ENCODE peak calls at places on chromosomes 13 and 19, in eight cellular contexts. One of them, this sample, is unnamed. For H3K27me3, the result is how much of the 10 kb centered on the place peaks cover.

GRCh38 chr13:58472483-58472882 is 840.9 kb downstream of the PCDH17 start:
- DNase-seq in CD4-positive, alpha-beta T cell: no peak
- DNase-seq in iPS DF 6.9: no peak
- DNase-seq in breast epithelium: no peak
- DNase-seq in adrenal gland: no peak
- DNase-seq in tibial nerve: no peak
- DNase-seq in H7: no peak
- DNase-seq in colonic mucosa: no peak
- DNase-seq in this sample: no peak

GRCh38 chr13:109749365-109749764 is 37.0 kb downstream of the IRS2 start:
- DNase-seq in tibial nerve: no peak
- DNase-seq in H7: no peak
- DNase-seq in CD4-positive, alpha-beta T cell: no peak
- DNase-seq in colonic mucosa: no peak
- DNase-seq in adrenal gland: no peak
- DNase-seq in breast epithelium: no peak
- DNase-seq in iPS DF 6.9: no peak
- DNase-seq in this sample: no peak

GRCh38 chr13:20274466-20274865 is 42.3 kb upstream of the GJB6 start:
- DNase-seq in tibial nerve: no peak
- DNase-seq in adrenal gland: no peak
- DNase-seq in colonic mucosa: no peak
- DNase-seq in iPS DF 6.9: no peak
- DNase-seq in H7: no peak
- DNase-seq in CD4-positive, alpha-beta T cell: no peak
- DNase-seq in breast epithelium: peak
- DNase-seq in this sample: no peak

GRCh38 chr13:98293103-98293502 is 116.0 kb upstream of the RNF113B start:
- DNase-seq in colonic mucosa: no peak
- DNase-seq in iPS DF 6.9: no peak
- DNase-seq in H7: no peak
- DNase-seq in adrenal gland: no peak
- DNase-seq in CD4-positive, alpha-beta T cell: no peak
- DNase-seq in tibial nerve: no peak
- DNase-seq in breast epithelium: peak
- DNase-seq in this sample: no peak

GRCh38 chr13:37277435-37278144 is 172.1 kb upstream of the CSNK1A1L start:
- DNase-seq in iPS DF 6.9: no peak
- DNase-seq in tibial nerve: no peak
- DNase-seq in colonic mucosa: no peak
- DNase-seq in adrenal gland: no peak
- DNase-seq in CD4-positive, alpha-beta T cell: no peak
- DNase-seq in breast epithelium: no peak
- DNase-seq in H7: no peak
- DNase-seq in this sample: no peak

GRCh38 chr13:65188691-65189090 is 2041.4 kb downstream of the PCDH9 start:
- DNase-seq in iPS DF 6.9: no peak
- DNase-seq in breast epithelium: no peak
- DNase-seq in H7: no peak
- DNase-seq in CD4-positive, alpha-beta T cell: no peak
- DNase-seq in adrenal gland: no peak
- DNase-seq in colonic mucosa: no peak
- DNase-seq in tibial nerve: no peak
- DNase-seq in this sample: no peak

GRCh38 chr13:112629161-112629560 is 41.2 kb upstream of the TUBGCP3 start:
- DNase-seq in H7: no peak
- DNase-seq in colonic mucosa: no peak
- DNase-seq in tibial nerve: no peak
- DNase-seq in CD4-positive, alpha-beta T cell: no peak
- DNase-seq in iPS DF 6.9: no peak
- DNase-seq in breast epithelium: no peak
- DNase-seq in adrenal gland: no peak
- DNase-seq in this sample: no peak

GRCh38 chr13:113216165-113217056 is 7.0 kb downstream of the CUL4A start:
- DNase-seq in iPS DF 6.9: no peak
- DNase-seq in CD4-positive, alpha-beta T cell: no peak
- DNase-seq in breast epithelium: peak
- DNase-seq in adrenal gland: peak
- DNase-seq in colonic mucosa: peak
- DNase-seq in tibial nerve: no peak
- DNase-seq in H7: peak
- DNase-seq in this sample: no peak

GRCh38 chr19:28242317-28242927 is 970.5 kb downstream of the UQCRFS1 start:
- DNase-seq in iPS DF 6.9: peak
- DNase-seq in colonic mucosa: peak
- DNase-seq in H7: peak
- DNase-seq in adrenal gland: no peak
- DNase-seq in breast epithelium: no peak
- DNase-seq in CD4-positive, alpha-beta T cell: no peak
- DNase-seq in tibial nerve: peak
- DNase-seq in this sample: peak

GRCh38 chr19:13507053-13507611 is 853 bp upstream of the CACNA1A start:
- DNase-seq in H7: peak
- DNase-seq in iPS DF 6.9: no peak
- DNase-seq in adrenal gland: no peak
- DNase-seq in tibial nerve: no peak
- DNase-seq in breast epithelium: no peak
- DNase-seq in colonic mucosa: no peak
- DNase-seq in CD4-positive, alpha-beta T cell: no peak
- DNase-seq in this sample: no peak

GRCh38 chr19:42051166-42052115 is 18.6 kb downstream of the GRIK5 start:
- DNase-seq in CD4-positive, alpha-beta T cell: no peak
- DNase-seq in adrenal gland: no peak
- DNase-seq in tibial nerve: no peak
- DNase-seq in H7: no peak
- DNase-seq in colonic mucosa: no peak
- DNase-seq in iPS DF 6.9: no peak
- DNase-seq in breast epithelium: no peak
- DNase-seq in this sample: no peak

GRCh38 chr19:39211731-39212376 is 7.8 kb upstream of the SYCN start:
- DNase-seq in CD4-positive, alpha-beta T cell: no peak
- DNase-seq in iPS DF 6.9: no peak
- DNase-seq in breast epithelium: no peak
- DNase-seq in tibial nerve: no peak
- DNase-seq in H7: no peak
- DNase-seq in colonic mucosa: no peak
- DNase-seq in adrenal gland: no peak
- DNase-seq in this sample: no peak

GRCh38 chr19:8148410-8149231 is 771 bp downstream of the FBN3 start:
- DNase-seq in CD4-positive, alpha-beta T cell: no peak
- DNase-seq in H7: peak
- DNase-seq in breast epithelium: no peak
- DNase-seq in iPS DF 6.9: peak
- DNase-seq in tibial nerve: no peak
- DNase-seq in adrenal gland: no peak
- DNase-seq in colonic mucosa: no peak
- DNase-seq in this sample: no peak

GRCh38 chr13:112168771-112169170 is 101.8 kb downstream of the SOX1 start:
- DNase-seq in breast epithelium: no peak
- DNase-seq in colonic mucosa: no peak
- DNase-seq in iPS DF 6.9: no peak
- DNase-seq in H7: no peak
- DNase-seq in CD4-positive, alpha-beta T cell: no peak
- DNase-seq in tibial nerve: no peak
- DNase-seq in adrenal gland: no peak
- DNase-seq in this sample: no peak

GRCh38 chr13:27362064-27362751 is 62.2 kb upstream of the GTF3A start:
- DNase-seq in colonic mucosa: peak
- DNase-seq in iPS DF 6.9: peak
- DNase-seq in adrenal gland: peak
- DNase-seq in tibial nerve: peak
- DNase-seq in breast epithelium: peak
- DNase-seq in CD4-positive, alpha-beta T cell: peak
- DNase-seq in H7: peak
- DNase-seq in this sample: peak

GRCh38 chr19:48090281-48090802 is 20.3 kb downstream of the PLA2G4C start:
- DNase-seq in adrenal gland: peak
- DNase-seq in iPS DF 6.9: no peak
- DNase-seq in breast epithelium: no peak
- DNase-seq in CD4-positive, alpha-beta T cell: no peak
- DNase-seq in H7: no peak
- DNase-seq in colonic mucosa: peak
- DNase-seq in tibial nerve: no peak
- DNase-seq in this sample: no peak

GRCh38 chr19:39206122-39206521 is 2.1 kb upstream of the SYCN start:
- DNase-seq in tibial nerve: no peak
- DNase-seq in iPS DF 6.9: no peak
- DNase-seq in colonic mucosa: no peak
- DNase-seq in adrenal gland: no peak
- DNase-seq in breast epithelium: no peak
- DNase-seq in CD4-positive, alpha-beta T cell: no peak
- DNase-seq in H7: no peak
- DNase-seq in this sample: no peak

GRCh38 chr13:107271226-107271625 is 703.3 kb upstream of the ARGLU1 start:
- DNase-seq in iPS DF 6.9: peak
- DNase-seq in adrenal gland: no peak
- DNase-seq in H7: peak
- DNase-seq in tibial nerve: no peak
- DNase-seq in CD4-positive, alpha-beta T cell: no peak
- DNase-seq in colonic mucosa: no peak
- DNase-seq in breast epithelium: no peak
- DNase-seq in this sample: no peak

GRCh38 chr13:35649162-35649561 is 172.7 kb upstream of the MAB21L1 start:
- DNase-seq in iPS DF 6.9: no peak
- DNase-seq in breast epithelium: no peak
- DNase-seq in tibial nerve: peak
- DNase-seq in adrenal gland: no peak
- DNase-seq in colonic mucosa: no peak
- DNase-seq in CD4-positive, alpha-beta T cell: no peak
- DNase-seq in H7: no peak
- DNase-seq in this sample: no peak

GRCh38 chr19:50181121-50181520 is 18.0 kb upstream of the IZUMO2 start:
- DNase-seq in breast epithelium: no peak
- DNase-seq in CD4-positive, alpha-beta T cell: no peak
- DNase-seq in adrenal gland: no peak
- DNase-seq in tibial nerve: no peak
- DNase-seq in H7: no peak
- DNase-seq in colonic mucosa: no peak
- DNase-seq in iPS DF 6.9: no peak
- DNase-seq in this sample: no peak
- H3K27me3 ChIP-seq in breast epithelium: under half
- H3K27me3 ChIP-seq in CD4-positive, alpha-beta T cell: under half
- H3K27me3 ChIP-seq in adrenal gland: under half
- H3K27me3 ChIP-seq in tibial nerve: under half
- H3K27me3 ChIP-seq in H7: under half
- H3K27me3 ChIP-seq in colonic mucosa: under half
- H3K27me3 ChIP-seq in iPS DF 6.9: under half
- H3K27me3 ChIP-seq in this sample: under half

GRCh38 chr19:55172741-55173140 is 6.3 kb upstream of the DNAAF3 start:
- DNase-seq in CD4-positive, alpha-beta T cell: no peak
- DNase-seq in H7: peak
- DNase-seq in adrenal gland: no peak
- DNase-seq in breast epithelium: no peak
- DNase-seq in colonic mucosa: no peak
- DNase-seq in iPS DF 6.9: no peak
- DNase-seq in tibial nerve: no peak
- DNase-seq in this sample: no peak
- H3K27me3 ChIP-seq in CD4-positive, alpha-beta T cell: half or more
- H3K27me3 ChIP-seq in H7: half or more
- H3K27me3 ChIP-seq in adrenal gland: under half
- H3K27me3 ChIP-seq in breast epithelium: under half
- H3K27me3 ChIP-seq in colonic mucosa: under half
- H3K27me3 ChIP-seq in iPS DF 6.9: under half
- H3K27me3 ChIP-seq in tibial nerve: half or more
- H3K27me3 ChIP-seq in this sample: under half

GRCh38 chr19:17951151-17952040 is 15.5 kb upstream of the KCNN1 start:
- DNase-seq in iPS DF 6.9: no peak
- DNase-seq in CD4-positive, alpha-beta T cell: no peak
- DNase-seq in H7: peak
- DNase-seq in tibial nerve: no peak
- DNase-seq in colonic mucosa: no peak
- DNase-seq in breast epithelium: no peak
- DNase-seq in adrenal gland: no peak
- DNase-seq in this sample: no peak

GRCh38 chr19:17952041-17952976 is 14.6 kb upstream of the KCNN1 start:
- DNase-seq in H7: peak
- DNase-seq in iPS DF 6.9: no peak
- DNase-seq in tibial nerve: no peak
- DNase-seq in colonic mucosa: no peak
- DNase-seq in CD4-positive, alpha-beta T cell: no peak
- DNase-seq in adrenal gland: no peak
- DNase-seq in breast epithelium: no peak
- DNase-seq in this sample: no peak

GRCh38 chr19:17948967-17949930 is 16.4 kb downstream of the CCDC124 start:
- DNase-seq in adrenal gland: no peak
- DNase-seq in tibial nerve: no peak
- DNase-seq in iPS DF 6.9: no peak
- DNase-seq in breast epithelium: no peak
- DNase-seq in CD4-positive, alpha-beta T cell: no peak
- DNase-seq in colonic mucosa: no peak
- DNase-seq in H7: peak
- DNase-seq in this sample: no peak

GRCh38 chr19:17949956-17950309 is 17.0 kb upstream of the KCNN1 start:
- DNase-seq in iPS DF 6.9: no peak
- DNase-seq in H7: peak
- DNase-seq in CD4-positive, alpha-beta T cell: no peak
- DNase-seq in colonic mucosa: no peak
- DNase-seq in breast epithelium: no peak
- DNase-seq in adrenal gland: no peak
- DNase-seq in tibial nerve: no peak
- DNase-seq in this sample: no peak

DNA sequence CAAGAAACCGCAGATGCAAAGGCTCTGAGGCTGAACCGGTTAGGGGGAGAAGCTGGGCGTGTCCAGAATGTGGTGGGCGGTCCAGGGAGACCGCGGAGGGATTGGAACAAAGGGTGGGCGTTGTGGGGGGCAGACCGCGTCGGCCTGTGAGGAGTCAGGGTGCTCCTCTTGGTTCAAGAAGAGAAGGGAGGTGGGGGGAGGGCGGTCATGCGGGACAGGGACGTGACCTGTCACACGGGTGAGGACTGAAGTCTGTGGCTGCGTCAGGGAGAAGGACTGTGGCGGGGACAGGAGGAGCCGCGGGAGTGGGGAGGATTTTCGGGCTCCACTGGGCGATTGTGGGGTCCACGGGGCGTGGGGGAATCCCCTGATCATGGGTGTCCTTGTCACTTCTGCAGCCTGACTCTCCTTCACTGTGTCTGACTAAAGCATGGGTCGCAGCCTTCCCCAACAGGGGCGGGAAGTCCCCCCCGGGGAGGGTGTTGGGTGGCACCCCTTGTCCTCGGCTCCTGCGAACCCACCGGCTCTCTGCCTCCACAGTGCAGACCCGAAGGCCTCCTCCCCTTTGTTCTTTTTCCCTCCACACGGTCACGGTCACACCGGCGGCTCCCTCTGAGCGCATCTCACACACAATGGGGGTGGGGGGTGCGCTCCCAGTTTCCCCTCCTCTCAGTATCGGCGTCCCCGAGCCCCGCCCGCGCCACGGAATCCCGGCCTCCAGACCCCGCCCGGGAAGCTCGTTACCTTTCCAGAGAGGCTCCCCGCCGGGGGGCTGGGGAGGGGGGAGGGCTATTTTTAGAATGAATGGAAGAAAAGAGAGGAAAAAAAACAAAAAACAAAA is 16.4 kb upstream of the KCNN1 start:
- DNase-seq in colonic mucosa: no peak
- DNase-seq in CD4-positive, alpha-beta T cell: peak
- DNase-seq in H7: peak
- DNase-seq in tibial nerve: no peak
- DNase-seq in breast epithelium: no peak
- DNase-seq in iPS DF 6.9: no peak
- DNase-seq in adrenal gland: no peak
- DNase-seq in this sample: no peak
- H3K27me3 ChIP-seq in colonic mucosa: half or more
- H3K27me3 ChIP-seq in CD4-positive, alpha-beta T cell: half or more
- H3K27me3 ChIP-seq in H7: half or more
- H3K27me3 ChIP-seq in tibial nerve: half or more
- H3K27me3 ChIP-seq in breast epithelium: under half
- H3K27me3 ChIP-seq in iPS DF 6.9: under half
- H3K27me3 ChIP-seq in adrenal gland: under half
- H3K27me3 ChIP-seq in this sample: half or more

GRCh38 chr13:94662274-94662945 is 49.9 kb downstream of the SOX21 start:
- DNase-seq in iPS DF 6.9: no peak
- DNase-seq in tibial nerve: no peak
- DNase-seq in colonic mucosa: no peak
- DNase-seq in breast epithelium: no peak
- DNase-seq in CD4-positive, alpha-beta T cell: no peak
- DNase-seq in H7: no peak
- DNase-seq in adrenal gland: no peak
- DNase-seq in this sample: no peak
- H3K27me3 ChIP-seq in iPS DF 6.9: under half
- H3K27me3 ChIP-seq in tibial nerve: under half
- H3K27me3 ChIP-seq in colonic mucosa: under half
- H3K27me3 ChIP-seq in breast epithelium: under half
- H3K27me3 ChIP-seq in CD4-positive, alpha-beta T cell: under half
- H3K27me3 ChIP-seq in H7: under half
- H3K27me3 ChIP-seq in adrenal gland: under half
- H3K27me3 ChIP-seq in this sample: under half

This sample was measured in HL-60.